ENCODE peak calls at places on chromosomes 7 and 10, in ten cellular contexts. P is A549; V is choroid plexus epithelial cell; Y is body of pancreas; O is IMR-90; T is CD4-positive, alpha-beta memory T cell; E is AG04449; U is ovary; I is CD8-positive, alpha-beta memory T cell; W is iPS DF 6.9. C is an unnamed sample.
A peak's percentile ranks its signal among the peaks of the same experiment; 100 is the strongest.

GRCh38 chr10:112446055-112446854 is 459 bp downstream of the ZDHHC6 start:
- DNase-seq in Y (no peak), V (peak; percentile 27), I (no peak), W (no peak), O (peak; percentile 23), P (no peak), E (no peak), T (no peak), U (no peak), C (no peak)

GRCh38 chr7:157476654-157477549 is 140.1 kb downstream of the DNAJB6 start:
- DNase-seq in Y (peak; percentile 5), T (no peak), V (no peak), W (no peak), U (peak; percentile 13), O (no peak), P (no peak), E (no peak), I (no peak), C (peak; percentile 24)

GRCh38 chr10:29381230-29381563 is 92.3 kb downstream of the LYZL1 start:
- DNase-seq in E (no peak), W (no peak), T (no peak), Y (no peak), U (no peak), V (no peak), P (no peak), I (no peak), O (no peak), C (no peak)

GRCh38 chr7:13979671-13980438 is 9.6 kb downstream of the ETV1 start:
- DNase-seq in U (no peak), E (no peak), V (peak; percentile 86), O (peak; percentile 85), Y (no peak), W (no peak), I (no peak), P (no peak), T (no peak), C (no peak)

GRCh38 chr7:111788426-111788825 is 226.1 kb upstream of the IMMP2L start:
- DNase-seq in O (peak; percentile 61), Y (no peak), U (no peak), T (no peak), P (no peak), I (no peak), E (no peak), W (no peak), V (peak; percentile 77), C (no peak)

GRCh38 chr7:30702200-30702599 is 19.9 kb upstream of the CRHR2 start:
- DNase-seq in V (no peak), Y (no peak), P (no peak), T (peak; percentile 25), U (no peak), E (no peak), I (no peak), W (no peak), O (no peak), C (no peak)

GRCh38 chr7:148773344-148773743 is 74.6 kb downstream of the CUL1 start:
- DNase-seq in Y (no peak), P (no peak), O (no peak), T (peak; percentile 55), W (no peak), I (peak; percentile 10), U (no peak), E (no peak), V (peak; percentile 88), C (no peak)

GRCh38 chr10:42112331-42113157 is 525.8 kb downstream of the ZNF33B start:
- DNase-seq in I (no peak), V (no peak), U (no peak), Y (no peak), E (no peak), O (no peak), T (no peak), P (no peak), W (no peak), C (no peak)

GRCh38 chr10:29728541-29729049 is 93.8 kb upstream of the SVIL start:
- DNase-seq in P (no peak), E (no peak), V (no peak), U (no peak), O (no peak), W (no peak), Y (no peak), I (no peak), T (no peak), C (no peak)

GRCh38 chr7:36084485-36085091 is 68.5 kb upstream of the EEPD1 start:
- DNase-seq in V (peak; percentile 64), W (peak; percentile 37), T (no peak), Y (peak; percentile 88), O (peak; percentile 41), E (no peak), U (peak; percentile 57), I (no peak), P (peak; percentile 72), C (peak; percentile 84)

GRCh38 chr7:128302110-128302509 is 41.6 kb downstream of the RBM28 start:
- DNase-seq in Y (no peak), U (no peak), E (no peak), W (no peak), O (no peak), P (no peak), I (no peak), T (no peak), V (no peak), C (no peak)

GRCh38 chr10:997266-998022 is 9.2 kb downstream of the GTPBP4 start:
- DNase-seq in I (no peak), Y (no peak), E (no peak), U (no peak), T (no peak), P (no peak), W (no peak), O (no peak), V (no peak), C (no peak)

GRCh38 chr10:131211146-131211545 is 100.4 kb downstream of the TCERG1L start:
- DNase-seq in P (no peak), O (no peak), I (no peak), T (no peak), W (no peak), Y (no peak), U (peak; percentile 8), V (no peak), E (no peak), C (peak; percentile 25)

DNA sequence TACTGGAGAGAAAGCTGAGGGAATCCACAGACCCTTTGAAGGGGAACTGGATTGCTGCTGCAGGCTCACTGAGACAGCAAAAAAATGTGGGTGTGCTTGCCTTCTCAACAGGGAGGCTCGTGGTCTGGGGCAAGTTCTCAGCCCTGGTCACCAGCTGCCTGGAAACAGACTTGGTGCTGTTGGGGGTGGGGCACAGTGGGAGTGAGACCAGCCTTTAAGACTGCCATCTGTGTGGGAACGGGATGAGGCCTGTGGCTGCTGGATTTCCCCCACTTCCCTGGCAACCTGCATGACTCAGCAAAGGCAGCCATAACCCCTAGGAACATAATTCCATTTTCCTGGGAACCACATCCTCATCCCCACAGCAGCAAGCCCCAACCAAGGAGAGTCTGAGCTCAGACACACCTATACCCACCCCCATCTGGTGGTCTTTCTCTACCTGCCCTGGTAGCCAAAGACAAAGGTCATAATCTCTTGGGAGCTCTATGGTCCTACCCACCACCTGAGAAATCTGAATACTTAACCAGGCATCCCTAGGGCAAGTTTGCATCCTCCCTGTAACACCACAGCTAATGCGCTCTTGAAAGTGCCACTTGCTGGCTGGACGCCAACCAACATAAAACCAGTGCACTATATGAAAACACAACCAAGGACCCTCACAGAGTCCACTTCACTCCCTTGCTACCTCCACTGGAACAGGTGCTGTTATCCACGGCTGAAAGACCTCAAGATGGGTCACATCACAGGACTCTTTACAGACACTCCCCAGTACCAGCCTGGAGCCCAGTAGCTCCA is 45.0 kb upstream of the TFEC start:
- DNase-seq in Y (no peak), V (peak; percentile 30), T (no peak), U (no peak), O (peak; percentile 7), E (no peak), I (no peak), P (peak; percentile 6), W (no peak), C (no peak)
- H3K4me3 ChIP-seq in Y (no peak overlapping the region), V (no peak overlapping the region), T (no peak overlapping the region), U (no peak overlapping the region), O (no peak overlapping the region), E (no peak overlapping the region), I (no peak overlapping the region), P (no peak overlapping the region), W (no peak overlapping the region), C (no peak overlapping the region)

DNA sequence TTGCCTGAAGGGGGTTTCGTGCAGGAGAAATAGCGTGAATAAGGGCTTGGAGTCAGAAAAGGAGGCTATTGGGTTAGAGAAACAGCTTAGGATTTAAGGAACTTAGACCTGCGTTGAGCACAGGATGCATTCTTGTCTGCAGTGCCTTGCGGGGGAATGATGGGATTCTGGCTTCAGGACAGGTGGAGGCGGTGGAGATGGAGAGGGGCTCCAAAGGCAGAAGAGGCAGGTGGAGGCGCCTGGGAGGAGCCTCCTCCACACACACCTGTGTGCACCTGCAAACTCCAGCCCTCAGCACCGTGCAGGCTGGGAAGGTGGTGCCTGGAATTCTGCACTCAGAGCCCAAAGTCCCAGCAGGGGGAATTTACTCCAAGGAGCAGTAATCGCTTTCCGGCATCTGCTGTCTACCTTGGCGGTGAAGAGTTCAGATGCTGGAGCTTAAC is 1.8 kb downstream of the CLIP2 start:
- DNase-seq in I (no peak), Y (peak; percentile 29), V (no peak), O (no peak), U (no peak), T (no peak), E (no peak), P (no peak), W (no peak), C (peak; percentile 76)
- H3K4me3 ChIP-seq in I (no peak overlapping the region), Y (no peak overlapping the region), V (peak overlapping the region; percentile 72), O (peak overlapping the region; percentile 96), U (no peak overlapping the region), T (no peak overlapping the region), E (peak overlapping the region; percentile 81), P (peak overlapping the region; percentile 88), W (no peak overlapping the region), C (peak overlapping the region; percentile 95)

DNA sequence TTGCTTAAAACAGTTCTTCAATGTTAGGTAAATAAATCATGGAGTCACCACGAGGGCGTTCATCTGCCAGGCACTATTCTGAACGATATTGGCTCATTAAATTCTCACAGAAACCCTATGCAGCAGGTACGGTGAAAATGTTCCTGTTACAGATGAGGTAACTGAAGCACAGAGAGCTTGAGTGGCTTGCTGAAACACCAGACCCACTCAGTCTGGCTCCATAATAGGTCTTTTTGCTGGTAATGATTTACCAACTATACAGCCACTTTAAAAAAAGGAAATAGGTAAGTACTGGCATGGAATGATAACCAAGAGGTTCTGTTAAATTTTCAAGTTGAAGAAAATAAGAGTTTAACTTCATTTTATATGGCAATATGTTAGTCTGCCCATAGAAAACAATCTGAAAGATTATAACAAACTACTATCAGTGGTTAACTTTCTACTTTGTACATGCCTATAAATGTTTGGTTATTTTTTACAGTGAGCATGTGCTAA is 1.3 kb upstream of the TM9SF3 start:
- DNase-seq in E (no peak), T (no peak), O (no peak), P (no peak), U (no peak), V (no peak), Y (no peak), I (no peak), W (no peak), C (no peak)
- H3K4me3 ChIP-seq in E (peak overlapping the region; percentile 91), T (peak overlapping the region; percentile 57), O (peak overlapping the region; percentile 78), P (peak overlapping the region; percentile 95), U (peak overlapping the region; percentile 92), V (peak overlapping the region; percentile 76), Y (no peak overlapping the region), I (peak overlapping the region; percentile 79), W (no peak overlapping the region), C (no peak overlapping the region)

DNA sequence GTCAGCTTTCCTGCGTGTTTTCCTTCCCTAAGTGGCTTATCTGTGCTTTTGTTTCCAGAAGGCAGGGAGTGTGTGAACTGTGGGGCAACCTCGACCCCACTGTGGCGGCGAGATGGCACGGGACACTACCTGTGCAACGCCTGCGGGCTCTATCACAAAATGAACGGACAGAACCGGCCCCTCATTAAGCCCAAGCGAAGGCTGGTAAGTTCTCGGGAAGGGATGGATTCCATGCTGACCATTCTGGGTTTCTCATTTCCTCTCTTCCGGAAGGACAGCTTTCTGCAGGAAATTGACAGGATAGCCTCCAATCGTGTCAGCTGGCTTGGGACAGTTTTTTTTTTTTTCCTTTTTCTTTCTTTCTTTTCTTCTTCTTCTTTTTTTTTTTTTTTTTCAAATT is 9.4 kb downstream of the GATA3 start:
- DNase-seq in Y (no peak), W (no peak), I (no peak), V (no peak), E (no peak), U (no peak), O (no peak), P (no peak), T (no peak), C (no peak)
- H3K4me3 ChIP-seq in Y (no peak overlapping the region), W (peak overlapping the region; percentile 22), I (no peak overlapping the region), V (no peak overlapping the region), E (no peak overlapping the region), U (no peak overlapping the region), O (no peak overlapping the region), P (no peak overlapping the region), T (no peak overlapping the region), C (no peak overlapping the region)

C was measured in Peyer's patch.